ENCODE peak calls at places on chromosome 18, in five cellular contexts. C is K562, G is SK-N-SH, S is GM12878, Z is HCT116. Y is an unnamed sample.

GRCh38 chr18:22914633-22915032 is 18.5 kb upstream of the RBBP8 start:
- DNase-seq in C (no peak), G (no peak), S (no peak), Z (no peak), Y (no peak)

GRCh38 chr18:60892855-60893254 is 440.4 kb upstream of the CDH20 start:
- DNase-seq in C (no peak), G (no peak), S (no peak), Z (peak; percentile 41), Y (no peak)

GRCh38 chr18:35413163-35413511 is 36.0 kb upstream of the ZNF396 start:
- DNase-seq in C (no peak), G (no peak), S (no peak), Z (no peak), Y (no peak)

GRCh38 chr18:23134780-23135678 is at the start of gene CABLES1:
- DNase-seq in C (no peak), G (peak; percentile 85), S (no peak), Z (no peak), Y (peak; percentile 89)

GRCh38 chr18:323253-323622 is 55.4 kb upstream of the THOC1 start:
- DNase-seq in C (no peak), G (no peak), S (no peak), Z (no peak), Y (no peak)

GRCh38 chr18:63994783-63995399 is 25.0 kb downstream of the SERPINB8 start:
- DNase-seq in C (peak; percentile 30), G (peak; percentile 72), S (no peak), Z (peak; percentile 22), Y (peak; percentile 66)

GRCh38 chr18:46388295-46388694 is 268.7 kb downstream of the LOXHD1 start:
- DNase-seq in C (no peak), G (no peak), S (no peak), Z (no peak), Y (no peak)

GRCh38 chr18:62784338-62784965 is 69.1 kb downstream of the PHLPP1 start:
- DNase-seq in C (no peak), G (no peak), S (no peak), Z (no peak), Y (no peak)

GRCh38 chr18:9413586-9413985 is 61.7 kb upstream of the RALBP1 start:
- DNase-seq in C (no peak), G (no peak), S (no peak), Z (no peak), Y (no peak)

GRCh38 chr18:59437851-59438250 is 78.8 kb upstream of the LMAN1 start:
- DNase-seq in C (no peak), G (no peak), S (no peak), Z (no peak), Y (no peak)

GRCh38 chr18:13427354-13427753 is 208.8 kb downstream of the LDLRAD4 start:
- DNase-seq in C (no peak), G (no peak), S (no peak), Z (no peak), Y (no peak)

GRCh38 chr18:47075098-47075883 is 39.9 kb upstream of the ELOA2 start:
- DNase-seq in C (no peak), G (no peak), S (no peak), Z (peak; percentile 57), Y (no peak)

GRCh38 chr18:59672125-59672769 is 25.0 kb downstream of the CCBE1 start:
- DNase-seq in C (no peak), G (no peak), S (no peak), Z (no peak), Y (no peak)

GRCh38 chr18:69655816-69656215 is 255.1 kb downstream of the DOK6 start:
- DNase-seq in C (no peak), G (no peak), S (no peak), Z (no peak), Y (no peak)

GRCh38 chr18:79392226-79392625 is 3.5 kb upstream of the NFATC1 start:
- DNase-seq in C (no peak), G (no peak), S (no peak), Z (no peak), Y (no peak)
- TF ChIP-seq JUND in C (no peak), G (no peak), S (no peak), Z (no peak), Y (no peak)

DNA sequence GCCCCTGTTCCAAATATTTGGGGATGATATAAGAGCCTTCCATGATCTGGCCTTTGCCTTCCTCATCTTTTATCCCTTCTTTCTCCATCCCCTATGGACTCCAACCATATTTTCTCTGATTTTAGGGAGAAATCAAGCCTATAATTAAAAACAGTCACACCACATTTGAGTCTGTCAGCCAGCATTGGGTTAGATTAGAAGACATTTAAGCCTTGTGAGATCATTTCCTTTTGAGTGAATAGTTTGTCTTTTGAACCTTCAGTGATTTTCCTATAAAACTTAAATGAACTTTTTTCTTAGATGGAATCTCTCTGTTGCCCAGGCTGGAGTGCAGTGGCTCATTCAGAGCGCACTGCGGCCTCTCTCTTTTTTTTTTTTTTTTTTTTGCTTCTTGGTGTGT is 7.6 kb upstream of the C18orf32 start:
- DNase-seq in C (no peak), G (no peak), S (no peak), Z (no peak), Y (no peak)
- TF ChIP-seq JUND in C (no peak), G (no peak), S (no peak), Z (no peak), Y (no peak)

GRCh38 chr18:71809711-71810110 is 734.4 kb downstream of the CBLN2 start:
- DNase-seq in C (no peak), G (no peak), S (no peak), Z (no peak), Y (peak; percentile 42)
- TF ChIP-seq JUND in C (no peak), G (no peak), S (no peak), Z (no peak), Y (no peak)

GRCh38 chr18:76971149-76971548 is 148.8 kb downstream of the ZNF236 start:
- DNase-seq in C (no peak), G (no peak), S (no peak), Z (no peak), Y (no peak)

GRCh38 chr18:76972838-76973237 is 150.5 kb downstream of the ZNF236 start:
- DNase-seq in C (no peak), G (no peak), S (no peak), Z (no peak), Y (no peak)

GRCh38 chr18:76972241-76972640 is 149.9 kb downstream of the ZNF236 start:
- DNase-seq in C (no peak), G (no peak), S (no peak), Z (no peak), Y (no peak)

GRCh38 chr18:76968073-76968472 is 145.7 kb downstream of the ZNF236 start:
- DNase-seq in C (no peak), G (no peak), S (no peak), Z (no peak), Y (no peak)

DNA sequence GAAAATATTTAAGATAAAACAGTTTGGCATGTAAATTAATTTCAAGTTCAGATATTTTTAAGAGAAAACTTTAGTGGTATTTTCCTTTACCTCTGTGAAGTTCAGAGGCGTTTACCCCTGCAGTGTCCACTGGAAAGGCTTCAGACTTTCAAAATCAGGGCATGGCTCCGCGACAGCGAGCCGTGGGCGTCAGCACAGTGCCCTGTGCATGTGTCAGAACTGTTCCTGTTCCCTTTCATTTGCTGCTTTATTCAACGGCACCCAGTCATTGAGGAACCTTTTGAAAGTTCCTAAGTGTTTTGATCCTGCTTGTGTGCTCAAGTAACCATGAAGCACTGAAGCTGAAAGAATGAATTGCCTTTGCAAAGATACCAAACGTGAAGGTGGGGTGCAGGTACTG is 148.4 kb downstream of the ZNF236 start:
- DNase-seq in C (no peak), G (no peak), S (no peak), Z (no peak), Y (no peak)
- TF ChIP-seq JUND in C (no peak), G (no peak), S (no peak), Z (no peak), Y (no peak)

GRCh38 chr18:57437433-57437781 is 2.2 kb downstream of the ONECUT2 start:
- DNase-seq in C (no peak), G (peak; percentile 74), S (no peak), Z (no peak), Y (no peak)

GRCh38 chr18:57436965-57437333 is 1.8 kb downstream of the ONECUT2 start:
- DNase-seq in C (no peak), G (no peak), S (no peak), Z (no peak), Y (no peak)

GRCh38 chr18:57435851-57436192 is 648 bp downstream of the ONECUT2 start:
- DNase-seq in C (no peak), G (peak; percentile 60), S (no peak), Z (no peak), Y (no peak)

GRCh38 chr18:57434536-57435494 is at the start of gene ONECUT2:
- DNase-seq in C (peak; percentile 96), G (peak; percentile 99), S (no peak), Z (peak; percentile 80), Y (peak; percentile 99)

DNA sequence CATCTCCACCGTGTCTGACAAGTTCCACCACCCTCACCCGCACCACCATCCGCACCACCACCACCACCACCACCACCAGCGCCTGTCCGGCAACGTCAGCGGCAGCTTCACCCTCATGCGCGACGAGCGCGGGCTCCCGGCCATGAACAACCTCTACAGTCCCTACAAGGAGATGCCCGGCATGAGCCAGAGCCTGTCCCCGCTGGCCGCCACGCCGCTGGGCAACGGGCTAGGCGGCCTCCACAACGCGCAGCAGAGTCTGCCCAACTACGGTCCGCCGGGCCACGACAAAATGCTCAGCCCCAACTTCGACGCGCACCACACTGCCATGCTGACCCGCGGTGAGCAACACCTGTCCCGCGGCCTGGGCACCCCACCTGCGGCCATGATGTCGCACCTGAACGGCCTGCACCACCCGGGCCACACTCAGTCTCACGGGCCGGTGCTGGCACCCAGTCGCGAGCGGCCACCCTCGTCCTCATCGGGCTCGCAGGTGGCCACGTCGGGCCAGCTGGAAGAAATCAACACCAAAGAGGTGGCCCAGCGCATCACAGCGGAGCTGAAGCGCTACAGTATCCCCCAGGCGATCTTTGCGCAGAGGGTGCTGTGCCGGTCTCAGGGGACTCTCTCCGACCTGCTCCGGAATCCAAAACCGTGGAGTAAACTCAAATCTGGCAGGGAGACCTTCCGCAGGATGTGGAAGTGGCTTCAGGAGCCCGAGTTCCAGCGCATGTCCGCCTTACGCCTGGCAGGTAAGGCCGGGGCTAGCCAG is 1.2 kb downstream of the ONECUT2 start:
- DNase-seq in C (no peak), G (peak; percentile 47), S (no peak), Z (no peak), Y (no peak)
- TF ChIP-seq JUND in C (no peak), G (no peak), S (no peak), Z (no peak), Y (no peak)

GRCh38 chr18:56712761-56713160 is 61.6 kb downstream of the WDR7 start:
- DNase-seq in C (no peak), G (no peak), S (no peak), Z (no peak), Y (no peak)

GRCh38 chr18:56715121-56715520 is 64.0 kb downstream of the WDR7 start:
- DNase-seq in C (no peak), G (no peak), S (no peak), Z (no peak), Y (no peak)

GRCh38 chr18:56711706-56712445 is 60.7 kb downstream of the WDR7 start:
- DNase-seq in C (no peak), G (no peak), S (no peak), Z (no peak), Y (no peak)

DNA sequence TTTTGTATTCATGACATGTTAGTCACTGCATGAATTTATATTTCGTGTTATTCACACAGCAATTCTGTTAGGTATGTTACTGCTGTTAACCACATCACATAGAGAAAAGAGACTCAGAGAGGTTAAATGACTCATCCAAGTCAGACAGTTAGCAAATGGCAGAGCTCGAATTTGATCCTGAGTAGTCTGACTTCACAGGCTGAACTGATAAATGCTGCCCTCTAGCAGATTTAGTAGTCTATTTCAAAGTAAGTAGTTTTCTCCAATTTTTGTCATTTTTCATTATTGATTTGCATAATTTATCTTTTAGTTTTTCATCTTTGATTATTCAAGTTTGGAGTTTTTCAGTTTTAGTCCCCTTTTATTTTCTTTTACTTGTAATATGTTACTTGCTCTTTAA is 58.3 kb downstream of the WDR7 start:
- DNase-seq in C (peak; percentile 30), G (peak; percentile 23), S (peak; percentile 46), Z (peak; percentile 69), Y (no peak)
- TF ChIP-seq JUND in C (peak; percentile 75), G (peak; percentile 71), S (peak; percentile 83), Z (peak; percentile 49), Y (no peak)